ENCODE peak calls at places on chromosomes 6 and 20, in eight cellular contexts. T is HFFc6, A is astrocyte of the cerebellum, C is epithelial cell of esophagus, J is AG09319, O is GM12865, Q is fibroblast of mammary gland, H is NB4. Z is an unnamed sample.

GRCh38 chr6:90336591-90336990 is 39.9 kb upstream of the BACH2 start:
- DNase-seq in T (no peak), A (no peak), C (no peak), J (no peak), O (no peak), Q (no peak), H (no peak), Z (no peak)

GRCh38 chr6:129402244-129402643 is 307.7 kb downstream of the ARHGAP18 start:
- DNase-seq in T (peak), A (no peak), C (peak), J (no peak), O (no peak), Q (peak), H (no peak), Z (no peak)

GRCh38 chr6:93165850-93166249 is 253.5 kb downstream of the EPHA7 start:
- DNase-seq in T (no peak), A (no peak), C (no peak), J (no peak), O (no peak), Q (no peak), H (no peak), Z (no peak)

GRCh38 chr6:170152989-170153388 is 137.9 kb downstream of the DLL1 start:
- DNase-seq in T (no peak), A (peak), C (peak), J (no peak), O (no peak), Q (no peak), H (peak), Z (no peak)

GRCh38 chr6:1525364-1526038 is 84.2 kb upstream of the FOXC1 start:
- DNase-seq in T (no peak), A (no peak), C (peak), J (no peak), O (no peak), Q (no peak), H (no peak), Z (no peak)

GRCh38 chr6:151027936-151028838 is 162.7 kb downstream of the MTHFD1L start:
- DNase-seq in T (no peak), A (no peak), C (no peak), J (no peak), O (peak), Q (no peak), H (no peak), Z (no peak)

GRCh38 chr6:6007311-6008113 is 787 bp upstream of the NRN1 start:
- DNase-seq in T (no peak), A (no peak), C (no peak), J (no peak), O (peak), Q (peak), H (peak), Z (no peak)

GRCh38 chr6:143575840-143576498 is 64.4 kb upstream of the FUCA2 start:
- DNase-seq in T (no peak), A (no peak), C (no peak), J (no peak), O (no peak), Q (peak), H (no peak), Z (no peak)

GRCh38 chr20:9246731-9247130 is 177.8 kb downstream of the PLCB4 start:
- DNase-seq in T (no peak), A (no peak), C (no peak), J (no peak), O (no peak), Q (no peak), H (no peak), Z (no peak)

GRCh38 chr20:53874104-53874503 is 196.3 kb downstream of the BCAS1 start:
- DNase-seq in T (no peak), A (no peak), C (no peak), J (no peak), O (no peak), Q (no peak), H (no peak), Z (no peak)

GRCh38 chr6:154980273-154981070 is 14.6 kb upstream of the TIAM2 start:
- DNase-seq in T (no peak), A (no peak), C (no peak), J (no peak), O (no peak), Q (no peak), H (no peak), Z (no peak)

GRCh38 chr6:16450285-16450684 is 211.9 kb downstream of the GMPR start:
- DNase-seq in T (peak), A (no peak), C (no peak), J (peak), O (no peak), Q (peak), H (no peak), Z (no peak)

GRCh38 chr6:53808302-53808881 is 13.6 kb downstream of the LRRC1 start:
- DNase-seq in T (no peak), A (no peak), C (no peak), J (no peak), O (no peak), Q (no peak), H (no peak), Z (no peak)

GRCh38 chr6:55617272-55617671 is 38.3 kb upstream of the HMGCLL1 start:
- DNase-seq in T (peak), A (peak), C (peak), J (no peak), O (peak), Q (peak), H (peak), Z (no peak)

GRCh38 chr20:50292324-50293243 is 102.0 kb downstream of the CEBPB start:
- DNase-seq in T (peak), A (peak), C (peak), J (peak), O (no peak), Q (peak), H (peak), Z (peak)

GRCh38 chr6:36624461-36625160 is 30.4 kb downstream of the SRSF3 start:
- DNase-seq in T (no peak), A (no peak), C (no peak), J (no peak), O (no peak), Q (no peak), H (no peak), Z (no peak)

GRCh38 chr6:105178110-105178509 is 1.7 kb downstream of the POPDC3 start:
- DNase-seq in T (peak), A (no peak), C (peak), J (peak), O (no peak), Q (peak), H (peak), Z (no peak)

GRCh38 chr6:2970753-2971419 is 481 bp downstream of the SERPINB6 start:
- DNase-seq in T (peak), A (no peak), C (peak), J (no peak), O (peak), Q (no peak), H (no peak), Z (no peak)

GRCh38 chr20:38935967-38936407 is 9.8 kb downstream of the FAM83D start:
- DNase-seq in T (no peak), A (no peak), C (peak), J (no peak), O (no peak), Q (no peak), H (no peak), Z (no peak)
- TF ChIP-seq CTCF in T (no peak), A (no peak), C (no peak), J (no peak), O (no peak), Q (no peak), H (no peak), Z (no peak)

DNA sequence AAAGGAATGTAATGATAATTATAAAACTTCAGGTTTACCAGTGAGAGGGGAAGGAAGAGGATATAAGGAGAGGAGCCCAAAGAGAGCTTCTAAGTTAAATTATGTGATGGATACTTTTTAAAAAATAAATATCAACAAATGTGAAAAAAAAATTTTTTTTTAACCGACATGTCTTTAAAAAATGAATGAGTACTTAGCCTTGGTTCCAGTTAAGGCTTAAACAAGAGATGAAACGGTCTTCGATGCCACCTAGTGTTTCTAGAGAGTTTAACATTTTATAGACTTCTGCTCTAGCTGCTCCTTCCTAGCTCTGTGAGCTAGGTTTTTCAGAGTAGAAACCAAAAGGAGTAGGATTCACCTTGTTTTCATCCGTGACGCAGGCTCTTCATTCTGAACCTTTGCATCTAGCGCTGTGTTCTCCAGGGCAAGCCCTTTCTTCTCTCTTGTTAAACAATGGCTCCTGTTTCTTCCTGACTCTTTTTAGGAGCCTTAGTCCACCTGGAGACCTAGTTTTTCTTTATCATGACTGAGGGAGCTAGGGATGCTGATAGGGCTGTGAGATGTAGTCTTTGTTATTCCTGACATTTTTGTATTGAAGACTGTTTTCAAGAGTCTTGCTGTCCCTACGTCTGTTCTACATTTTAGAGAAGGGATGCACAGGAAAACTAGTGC is 42.4 kb upstream of the GNRH2 start:
- DNase-seq in T (peak), A (no peak), C (no peak), J (peak), O (peak), Q (peak), H (peak), Z (no peak)
- TF ChIP-seq CTCF in T (peak), A (no peak), C (no peak), J (peak), O (peak), Q (peak), H (peak), Z (no peak)

DNA sequence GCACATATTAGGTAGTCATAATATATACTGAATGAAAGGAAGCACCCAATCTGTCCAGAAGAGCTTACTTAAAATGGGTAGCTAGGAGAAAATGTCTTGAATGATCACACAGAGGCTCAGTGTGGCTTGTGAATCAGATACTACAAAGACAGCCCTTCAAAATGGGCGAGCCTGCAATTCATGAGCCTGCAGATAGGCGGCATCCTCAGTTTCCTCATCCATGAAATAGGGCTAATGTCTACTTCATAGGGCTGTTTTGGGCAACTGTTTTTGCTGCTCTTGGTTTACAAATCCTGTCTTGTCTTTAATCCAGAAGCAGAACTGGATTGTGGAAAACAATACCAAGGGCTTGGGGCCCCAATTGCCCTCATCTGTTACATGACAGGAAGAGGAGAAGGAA is 129.3 kb upstream of the KCNK16 start:
- DNase-seq in T (no peak), A (no peak), C (peak), J (no peak), O (peak), Q (peak), H (peak), Z (no peak)
- TF ChIP-seq CTCF in T (peak), A (peak), C (no peak), J (peak), O (peak), Q (peak), H (peak), Z (no peak)

GRCh38 chr6:157941101-157941863 is 40.4 kb upstream of the SYNJ2 start:
- DNase-seq in T (no peak), A (no peak), C (no peak), J (no peak), O (no peak), Q (no peak), H (no peak), Z (no peak)

GRCh38 chr6:157942351-157942750 is 39.3 kb upstream of the SYNJ2 start:
- DNase-seq in T (no peak), A (no peak), C (no peak), J (no peak), O (no peak), Q (no peak), H (no peak), Z (no peak)

GRCh38 chr6:157943964-157944283 is 37.7 kb upstream of the SYNJ2 start:
- DNase-seq in T (no peak), A (no peak), C (no peak), J (no peak), O (no peak), Q (no peak), H (no peak), Z (no peak)

GRCh38 chr6:157944983-157945931 is 36.4 kb upstream of the SYNJ2 start:
- DNase-seq in T (no peak), A (no peak), C (no peak), J (no peak), O (no peak), Q (peak), H (no peak), Z (no peak)

DNA sequence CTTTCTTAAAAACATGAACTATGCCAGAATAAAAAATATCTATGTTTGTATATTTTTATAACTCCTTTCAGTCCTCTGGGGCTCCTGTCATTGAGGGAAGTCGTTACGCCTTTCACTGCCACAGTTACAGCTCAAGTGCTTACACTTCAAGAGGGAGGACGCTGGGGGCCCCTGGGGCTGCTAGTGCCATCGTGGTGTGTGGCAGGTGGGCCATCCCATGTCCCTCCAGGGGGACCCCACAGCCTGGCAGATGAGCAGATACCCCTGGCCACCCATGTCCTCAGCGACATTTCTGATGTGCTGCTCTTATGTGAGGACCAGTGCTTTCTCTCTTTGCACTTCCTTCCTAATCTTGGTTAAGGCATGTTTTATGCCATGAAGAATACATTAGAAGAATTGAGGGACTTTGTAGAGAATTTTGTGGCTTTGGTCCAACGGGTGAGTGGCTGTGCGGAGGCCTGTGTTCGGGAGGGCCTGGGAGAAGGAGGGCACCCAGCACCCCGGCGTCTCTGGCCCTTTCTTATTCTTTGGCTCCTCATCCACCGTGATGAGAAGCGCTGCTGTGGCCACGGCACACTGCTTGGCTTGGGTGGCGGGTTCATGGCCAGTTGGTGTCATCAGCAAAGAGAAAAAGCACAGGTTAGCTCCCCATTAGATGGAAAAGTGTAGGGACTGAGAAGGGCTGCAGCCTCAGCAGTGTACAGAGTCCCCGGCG is 38.3 kb upstream of the SYNJ2 start:
- DNase-seq in T (no peak), A (no peak), C (no peak), J (no peak), O (no peak), Q (no peak), H (no peak), Z (no peak)
- TF ChIP-seq CTCF in T (no peak), A (no peak), C (no peak), J (no peak), O (no peak), Q (no peak), H (no peak), Z (no peak)

DNA sequence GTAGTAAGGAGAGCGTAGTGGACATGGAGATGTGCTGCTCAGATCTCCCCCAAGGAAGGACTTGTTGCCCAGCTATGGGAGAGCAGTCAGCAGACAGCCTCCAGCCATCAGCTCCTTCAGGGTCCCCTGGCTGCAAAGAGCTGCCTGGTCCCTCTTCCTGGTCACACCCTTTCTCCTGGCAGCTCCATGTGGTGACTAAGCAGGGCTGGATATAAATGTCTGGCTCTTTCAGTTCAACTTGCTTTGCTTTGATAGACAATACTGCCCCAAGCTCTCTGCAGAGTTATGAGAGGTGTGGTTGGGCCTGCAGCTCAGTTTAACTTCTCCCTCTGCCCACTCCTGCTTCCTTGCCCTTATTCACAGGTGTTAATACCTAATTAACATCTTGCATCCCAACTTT is 64.1 kb upstream of the DDR1 start:
- DNase-seq in T (peak), A (no peak), C (peak), J (peak), O (no peak), Q (peak), H (no peak), Z (no peak)
- TF ChIP-seq CTCF in T (no peak), A (no peak), C (no peak), J (peak), O (no peak), Q (peak), H (no peak), Z (no peak)

DNA sequence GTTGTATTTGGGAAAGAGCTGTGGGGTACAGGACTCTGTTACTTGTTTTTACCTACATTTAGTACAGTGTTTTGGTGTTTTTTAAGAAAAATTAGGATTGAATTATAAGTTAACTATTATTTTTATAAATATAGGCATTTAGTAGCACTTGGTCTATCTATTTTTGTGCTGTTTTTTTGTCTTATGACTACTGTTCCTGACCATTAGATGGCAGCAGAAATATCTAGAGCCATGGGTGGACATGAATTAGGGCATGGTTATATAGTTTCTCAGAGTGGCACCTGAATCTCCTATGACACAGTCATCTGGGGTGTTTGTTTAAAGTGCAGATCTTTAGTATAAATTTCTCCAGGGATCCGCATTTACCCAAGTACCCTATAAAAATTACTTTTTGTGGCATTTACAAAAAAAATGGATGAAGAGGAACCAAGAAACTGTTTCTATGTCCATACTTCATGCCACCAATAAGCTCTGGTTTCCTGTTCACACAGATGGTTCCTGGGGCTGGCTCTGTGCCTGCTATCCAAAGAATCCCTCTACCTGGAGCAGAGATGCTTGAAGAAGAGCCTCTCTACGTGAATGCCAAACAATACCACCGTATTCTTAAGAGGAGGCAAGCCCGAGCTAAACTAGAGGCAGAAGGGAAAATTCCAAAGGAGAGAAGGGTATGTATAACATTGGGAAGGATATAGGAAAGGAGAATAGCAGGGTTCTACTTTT is 19.8 kb downstream of the NFYA start:
- DNase-seq in T (peak), A (no peak), C (peak), J (no peak), O (peak), Q (peak), H (peak), Z (no peak)
- TF ChIP-seq CTCF in T (peak), A (peak), C (peak), J (peak), O (peak), Q (peak), H (peak), Z (no peak)

GRCh38 chr6:161444464-161444863 is 170.6 kb upstream of the AGPAT4 start:
- DNase-seq in T (no peak), A (peak), C (peak), J (no peak), O (no peak), Q (peak), H (peak), Z (no peak)
- TF ChIP-seq CTCF in T (no peak), A (peak), C (peak), J (no peak), O (no peak), Q (no peak), H (no peak), Z (no peak)

DNA sequence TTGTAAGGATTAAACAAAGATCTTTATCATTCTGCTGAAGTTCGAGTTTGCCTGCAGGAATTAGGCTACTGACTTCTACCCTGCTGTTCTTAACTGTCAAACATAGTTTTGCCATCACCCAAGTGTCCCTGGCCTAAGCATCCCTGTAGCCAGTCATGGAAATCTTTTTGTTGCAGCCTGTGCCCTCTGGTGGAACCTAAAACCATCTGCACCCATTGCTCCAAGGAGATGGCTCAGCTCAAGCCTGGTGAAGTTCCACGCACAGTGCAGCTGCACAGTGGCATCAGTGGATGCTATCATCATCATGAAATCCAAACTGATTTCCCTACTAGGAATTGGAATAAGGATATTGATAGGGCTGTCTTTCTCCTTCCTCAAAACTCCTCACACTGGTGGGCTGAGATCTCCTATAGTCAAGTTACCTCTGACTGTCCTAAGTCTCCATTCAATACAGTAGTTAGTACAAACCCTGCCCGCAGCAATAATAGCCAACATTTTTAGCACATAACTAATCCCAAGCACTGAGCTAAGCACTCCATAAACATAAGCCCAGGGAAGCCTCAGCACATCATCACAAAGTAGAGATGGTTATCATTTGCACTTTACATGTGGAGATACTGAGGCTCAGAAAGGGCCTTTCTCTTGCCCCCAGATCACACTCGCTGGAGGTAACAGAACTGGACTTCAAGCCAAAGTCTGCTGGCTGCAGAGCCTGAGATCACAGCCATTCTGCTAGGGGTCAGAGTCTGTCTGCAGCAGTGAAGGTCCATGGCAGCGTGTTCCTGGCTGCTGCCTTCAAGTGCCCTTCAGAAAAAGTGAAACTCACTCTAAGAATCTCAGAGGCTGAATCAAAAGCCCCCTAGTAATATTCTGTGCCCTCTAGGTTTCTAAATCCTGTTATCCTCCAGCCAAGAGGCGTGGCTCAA is 77.2 kb upstream of the MC3R start:
- DNase-seq in T (no peak), A (no peak), C (peak), J (no peak), O (no peak), Q (no peak), H (peak), Z (no peak)
- TF ChIP-seq CTCF in T (peak), A (peak), C (peak), J (no peak), O (no peak), Q (no peak), H (peak), Z (no peak)

Z was measured in omental fat pad.